ENCODE peak calls at places on chromosome 1, in eight cellular contexts. T, F, H, Y, U, J, V and B are unnamed samples.

GRCh38 chr1:26162220-26162703 is 3.4 kb downstream of the FAM110D start:
- DNase-seq in T (no peak), F (no peak), H (no peak), Y (no peak), U (no peak), J (no peak), V (no peak), B (no peak)

GRCh38 chr1:174165471-174166137 is 6.3 kb downstream of the RABGAP1L start:
- DNase-seq in T (no peak), F (peak; percentile 43), H (no peak), Y (no peak), U (no peak), J (no peak), V (no peak), B (no peak)

GRCh38 chr1:33162141-33162540 is 19.7 kb downstream of the TRIM62 start:
- DNase-seq in T (no peak), F (no peak), H (no peak), Y (no peak), U (no peak), J (no peak), V (no peak), B (no peak)

GRCh38 chr1:31672988-31673387 is 28.3 kb upstream of the PEF1 start:
- DNase-seq in T (no peak), F (no peak), H (no peak), Y (no peak), U (no peak), J (no peak), V (no peak), B (no peak)

GRCh38 chr1:188355082-188355481 is 1526.3 kb downstream of the PLA2G4A start:
- DNase-seq in T (no peak), F (no peak), H (no peak), Y (no peak), U (no peak), J (no peak), V (no peak), B (no peak)

GRCh38 chr1:31707711-31708110 is 3.9 kb upstream of the COL16A1 start:
- DNase-seq in T (no peak), F (peak; percentile 47), H (no peak), Y (no peak), U (peak; percentile 80), J (no peak), V (no peak), B (no peak)

GRCh38 chr1:3645247-3645646 is 4.7 kb downstream of the WRAP73 start:
- DNase-seq in T (no peak), F (no peak), H (no peak), Y (no peak), U (no peak), J (peak; percentile 18), V (no peak), B (no peak)

GRCh38 chr1:75908717-75909152 is 23.5 kb downstream of the ASB17 start:
- DNase-seq in T (peak; percentile 9), F (peak; percentile 73), H (no peak), Y (no peak), U (peak; percentile 50), J (no peak), V (no peak), B (no peak)

GRCh38 chr1:156213644-156213966 is 798 bp downstream of the PMF1 start:
- DNase-seq in T (no peak), F (no peak), H (no peak), Y (no peak), U (no peak), J (no peak), V (no peak), B (no peak)

GRCh38 chr1:156212130-156212529 is 677 bp upstream of the PMF1 start:
- DNase-seq in T (no peak), F (no peak), H (no peak), Y (no peak), U (no peak), J (no peak), V (no peak), B (no peak)

GRCh38 chr1:156211243-156211642 is 1.6 kb upstream of the PMF1 start:
- DNase-seq in T (no peak), F (no peak), H (no peak), Y (no peak), U (no peak), J (no peak), V (no peak), B (no peak)

GRCh38 chr1:156212833-156213643 is at the start of gene PMF1:
- DNase-seq in T (no peak), F (peak; percentile 95), H (peak; percentile 97), Y (peak; percentile 97), U (peak; percentile 94), J (peak; percentile 99), V (peak; percentile 98), B (peak; percentile 69)

GRCh38 chr1:156214024-156214748 is 1.4 kb downstream of the PMF1 start:
- DNase-seq in T (peak; percentile 96), F (peak; percentile 9), H (no peak), Y (no peak), U (peak; percentile 41), J (no peak), V (no peak), B (peak; percentile 86)
- H3K27ac ChIP-seq in T (peak overlapping the region; percentile 97), F (peak overlapping the region; percentile 9), H (peak overlapping the region; percentile 94), Y (no peak overlapping the region), U (no peak overlapping the region), J (no peak overlapping the region), V (peak overlapping the region; percentile 94), B (peak overlapping the region; percentile 89)

DNA sequence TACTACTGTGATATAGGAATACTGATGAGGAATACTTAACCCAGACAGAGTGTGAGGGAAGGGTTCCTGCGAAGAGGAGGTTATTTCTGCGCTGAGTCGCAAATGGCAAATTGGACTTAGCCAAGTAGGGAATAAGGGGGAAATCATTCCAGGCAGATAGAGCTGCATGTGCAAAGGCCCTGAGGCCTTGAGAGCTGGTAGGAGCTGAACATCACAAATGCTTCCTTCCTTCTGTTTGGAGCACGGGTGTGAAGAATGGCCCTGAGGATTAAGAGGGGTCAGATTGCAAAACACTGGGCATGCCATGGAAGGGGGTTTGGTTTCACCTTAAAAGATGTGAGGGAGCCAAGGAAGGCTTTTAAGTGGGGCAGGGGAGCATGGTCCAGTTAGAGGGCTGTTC is 12.4 kb downstream of the IER5 start:
- DNase-seq in T (no peak), F (no peak), H (no peak), Y (no peak), U (no peak), J (no peak), V (no peak), B (no peak)
- H3K27ac ChIP-seq in T (peak overlapping the region; percentile 94), F (peak overlapping the region; percentile 76), H (no peak overlapping the region), Y (no peak overlapping the region), U (peak overlapping the region; percentile 5), J (no peak overlapping the region), V (no peak overlapping the region), B (peak overlapping the region; percentile 92)

DNA sequence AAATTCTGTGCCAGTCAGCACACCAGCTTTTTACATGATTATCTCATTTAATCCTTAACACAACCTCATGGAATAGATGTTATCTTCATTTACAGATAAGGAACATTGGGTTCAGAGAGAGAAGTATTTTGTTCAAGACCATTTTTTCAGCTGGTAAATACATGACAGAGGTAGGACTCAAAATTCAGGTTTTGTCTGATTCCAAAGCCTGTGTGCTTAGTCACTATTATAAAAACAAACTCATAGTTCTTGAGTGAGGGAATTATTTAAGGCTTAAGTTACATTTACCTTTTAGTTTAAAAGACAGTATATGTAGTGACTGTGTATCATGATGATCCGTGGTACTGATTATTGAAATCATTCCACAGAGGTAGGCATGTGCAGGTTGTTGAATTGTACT is 125.2 kb downstream of the MAGI3 start:
- DNase-seq in T (no peak), F (no peak), H (no peak), Y (no peak), U (peak; percentile 74), J (no peak), V (no peak), B (peak; percentile 24)
- H3K27ac ChIP-seq in T (no peak overlapping the region), F (no peak overlapping the region), H (no peak overlapping the region), Y (no peak overlapping the region), U (no peak overlapping the region), J (no peak overlapping the region), V (no peak overlapping the region), B (peak overlapping the region; percentile 3)

GRCh38 chr1:1847061-1847460 is 43.8 kb downstream of the GNB1 start:
- DNase-seq in T (no peak), F (no peak), H (peak; percentile 36), Y (no peak), U (no peak), J (no peak), V (no peak), B (no peak)

GRCh38 chr1:1841575-1841991 is 49.3 kb downstream of the GNB1 start:
- DNase-seq in T (no peak), F (peak; percentile 47), H (no peak), Y (no peak), U (no peak), J (no peak), V (no peak), B (no peak)

GRCh38 chr1:1842360-1843146 is 48.3 kb downstream of the GNB1 start:
- DNase-seq in T (no peak), F (no peak), H (peak; percentile 47), Y (peak; percentile 33), U (no peak), J (no peak), V (no peak), B (no peak)

GRCh38 chr1:1847501-1848289 is 43.2 kb downstream of the GNB1 start:
- DNase-seq in T (no peak), F (no peak), H (peak; percentile 25), Y (no peak), U (no peak), J (no peak), V (no peak), B (no peak)

DNA sequence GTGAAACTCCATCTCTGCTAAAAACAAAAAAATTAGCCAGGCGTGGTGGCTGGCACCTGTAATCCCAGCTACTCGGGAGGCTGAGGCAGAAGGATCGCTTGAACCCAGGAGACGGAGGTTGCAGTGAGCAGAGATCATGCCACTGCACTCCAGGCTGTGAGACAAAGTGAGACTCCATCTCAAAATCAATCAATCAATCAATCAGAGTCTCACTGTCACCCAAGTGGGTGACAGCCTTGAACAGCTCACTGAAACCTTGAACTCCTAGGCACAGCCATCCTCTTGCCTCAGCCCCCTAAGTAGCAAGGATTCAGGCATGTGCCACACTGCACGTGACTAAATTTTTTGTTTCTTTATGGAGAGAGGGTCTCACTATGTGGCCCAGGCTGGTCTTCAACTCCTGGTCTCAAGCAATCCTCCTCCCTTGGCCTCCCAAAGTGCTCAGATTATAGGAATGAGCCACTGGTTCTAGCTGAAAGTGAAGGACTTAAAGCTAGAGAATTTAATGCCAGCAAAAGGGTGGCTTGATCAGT is 44.4 kb downstream of the GNB1 start:
- DNase-seq in T (no peak), F (no peak), H (no peak), Y (no peak), U (no peak), J (no peak), V (no peak), B (no peak)
- H3K27ac ChIP-seq in T (no peak overlapping the region), F (no peak overlapping the region), H (peak overlapping the region; percentile 73), Y (peak overlapping the region; percentile 9), U (no peak overlapping the region), J (no peak overlapping the region), V (peak overlapping the region; percentile 51), B (no peak overlapping the region)

DNA sequence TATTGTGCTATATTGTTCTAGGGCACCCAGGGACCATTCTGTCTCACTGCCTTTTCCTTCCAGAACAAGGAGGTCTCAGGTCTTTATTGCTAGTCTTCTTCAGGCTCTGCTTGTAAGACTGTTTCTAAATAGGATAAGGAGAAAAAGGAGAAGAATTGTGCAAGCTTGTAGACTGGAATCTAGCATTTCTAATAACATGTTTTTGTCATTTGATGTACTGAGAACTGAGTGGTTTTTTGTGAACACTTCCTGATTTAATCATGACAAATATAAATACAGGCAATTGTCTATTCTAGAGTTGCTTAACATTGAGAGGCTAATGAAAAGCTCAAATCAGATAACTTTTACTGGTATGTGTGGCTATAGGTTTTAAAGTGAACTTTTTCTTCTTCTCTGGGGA is 77.6 kb downstream of the CLIC4 start:
- DNase-seq in T (no peak), F (no peak), H (no peak), Y (no peak), U (no peak), J (no peak), V (no peak), B (no peak)
- H3K27ac ChIP-seq in T (no peak overlapping the region), F (no peak overlapping the region), H (no peak overlapping the region), Y (no peak overlapping the region), U (no peak overlapping the region), J (no peak overlapping the region), V (peak overlapping the region; percentile 56), B (no peak overlapping the region)